ENCODE peak calls at places on chromosomes 2 and 18, in five cellular contexts. L, B, K, C and O are unnamed samples.

GRCh38 chr2:88903744-88904353 is 212.4 kb downstream of the RPIA start:
- DNase-seq in B (peak), L (no peak), K (no peak), C (peak), O (no peak)

GRCh38 chr2:149993316-149993715 is 405.7 kb upstream of the MMADHC start:
- DNase-seq in K (no peak), C (no peak), L (no peak), B (no peak), O (no peak)

GRCh38 chr2:106097370-106098000 is 96.6 kb downstream of the UXS1 start:
- DNase-seq in C (no peak), L (no peak), B (no peak), K (no peak), O (peak)

GRCh38 chr2:199861116-199861774 is 10.3 kb upstream of the FTCDNL1 start:
- DNase-seq in C (peak), K (no peak), B (peak), L (no peak), O (no peak)

GRCh38 chr2:73859721-73860586 is 31.2 kb downstream of the STAMBP start:
- DNase-seq in K (no peak), L (peak), C (peak), B (peak), O (no peak)

GRCh38 chr2:189092936-189093335 is 86.6 kb downstream of the COL5A2 start:
- DNase-seq in B (no peak), C (no peak), K (peak), L (peak), O (no peak)

GRCh38 chr2:54456526-54457325 is 599 bp downstream of the SPTBN1 start:
- DNase-seq in L (no peak), B (peak), K (no peak), C (no peak), O (peak)

GRCh38 chr2:10036095-10036879 is 7.1 kb upstream of the KLF11 start:
- DNase-seq in L (peak), K (no peak), B (peak), C (peak), O (no peak)

GRCh38 chr18:36066001-36066400 is 1.4 kb downstream of the RPRD1A start:
- DNase-seq in L (peak), K (no peak), B (peak), C (peak), O (no peak)

GRCh38 chr2:138321458-138321857 is 180.1 kb upstream of the SPOPL start:
- DNase-seq in K (no peak), L (no peak), C (no peak), B (peak), O (no peak)

GRCh38 chr2:150271952-150272351 is 215.5 kb downstream of the RND3 start:
- DNase-seq in L (peak), K (no peak), B (peak), C (peak), O (no peak)

GRCh38 chr2:196171946-196172345 is 568 bp upstream of the STK17B start:
- DNase-seq in B (no peak), L (no peak), C (no peak), K (no peak), O (no peak)

GRCh38 chr2:235418918-235419317 is 74.9 kb upstream of the AGAP1 start:
- DNase-seq in C (no peak), L (no peak), B (no peak), K (no peak), O (no peak)

GRCh38 chr2:2747797-2748301 is 416.8 kb upstream of the MYT1L start:
- DNase-seq in B (no peak), C (peak), K (no peak), L (no peak), O (no peak)

GRCh38 chr2:228446732-228447131 is 265.2 kb upstream of the SPHKAP start:
- DNase-seq in L (no peak), K (no peak), B (no peak), C (no peak), O (no peak)

GRCh38 chr18:33210575-33211189 is 229.8 kb downstream of the CCDC178 start:
- DNase-seq in C (peak), K (no peak), L (no peak), B (peak), O (no peak)

GRCh38 chr2:181189932-181190331 is 209.5 kb downstream of the UBE2E3 start:
- DNase-seq in L (no peak), B (peak), K (no peak), C (peak), O (no peak)

GRCh38 chr2:137975280-137976271 is 11.3 kb downstream of the HNMT start:
- DNase-seq in B (peak), C (peak), K (peak), L (no peak), O (no peak)

GRCh38 chr2:234978466-234979203 is 26.8 kb downstream of the SH3BP4 start:
- DNase-seq in K (peak), C (peak), L (no peak), B (peak), O (no peak)

GRCh38 chr18:53070706-53071105 is 730.7 kb downstream of the DCC start:
- DNase-seq in L (no peak), C (no peak), B (no peak), K (no peak), O (no peak)

GRCh38 chr2:27703638-27704341 is 40.1 kb downstream of the SLC4A1AP start:
- DNase-seq in C (peak), B (peak), L (peak), K (peak), O (peak)

GRCh38 chr2:123839326-123839725 is 185.8 kb upstream of the CNTNAP5 start:
- DNase-seq in L (no peak), C (peak), K (no peak), B (peak), O (no peak)

GRCh38 chr2:70094171-70094977 is 7.1 kb downstream of the PCBP1 start:
- DNase-seq in C (no peak), L (no peak), K (no peak), B (no peak), O (no peak)

GRCh38 chr2:212021947-212022346 is 516.7 kb downstream of the ERBB4 start:
- DNase-seq in L (peak), B (peak), C (peak), K (no peak), O (no peak)

GRCh38 chr18:6948238-6948637 is 169.4 kb downstream of the LAMA1 start:
- DNase-seq in K (peak), B (no peak), L (no peak), C (no peak), O (no peak)

GRCh38 chr2:192286093-192286701 is 91.5 kb upstream of the TMEFF2 start:
- DNase-seq in C (peak), K (no peak), L (peak), B (peak), O (no peak)

GRCh38 chr2:214358506-214358905 is 52.3 kb upstream of the VWC2L start:
- DNase-seq in K (no peak), B (no peak), L (no peak), C (no peak), O (no peak)

GRCh38 chr2:134124047-134124753 is 129.7 kb upstream of the MGAT5 start:
- DNase-seq in C (no peak), L (no peak), K (peak), B (no peak), O (no peak)

GRCh38 chr2:128311755-128312341 is 6.8 kb downstream of the HS6ST1 start:
- DNase-seq in C (no peak), L (no peak), B (no peak), K (peak), O (peak)

GRCh38 chr2:86357392-86357963 is 20.1 kb upstream of the REEP1 start:
- DNase-seq in B (no peak), C (no peak), K (no peak), L (no peak), O (no peak)

DNA sequence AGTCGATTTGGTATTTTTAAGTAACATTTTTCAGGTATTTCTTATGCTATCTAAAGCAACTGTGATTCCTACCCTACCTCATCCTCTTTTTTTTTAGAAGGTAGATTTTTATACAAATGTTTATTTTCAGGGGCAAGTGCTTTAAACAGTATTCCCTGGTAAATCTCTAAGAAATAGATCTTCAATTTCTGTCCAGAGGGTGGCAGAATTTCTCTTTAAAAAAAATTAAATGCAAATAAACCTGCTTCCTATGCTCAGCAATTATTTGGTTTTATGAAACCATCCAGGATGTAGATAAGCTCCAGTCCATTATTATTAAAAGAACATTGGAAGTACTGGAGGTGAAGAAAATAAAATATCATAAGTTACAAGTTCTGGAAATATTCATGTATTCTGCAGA is 191.9 kb downstream of the MYO3B start:
- DNase-seq in K (no peak), C (peak), L (no peak), B (peak), O (no peak)
- TF ChIP-seq CTCF in K (no peak), C (peak), L (peak), B (peak), O (peak)

GRCh38 chr2:15636972-15637785 is 45.5 kb downstream of the DDX1 start:
- DNase-seq in B (peak), C (peak), K (peak), L (peak), O (no peak)
- TF ChIP-seq CTCF in B (peak), C (peak), K (peak), L (peak), O (peak)

DNA sequence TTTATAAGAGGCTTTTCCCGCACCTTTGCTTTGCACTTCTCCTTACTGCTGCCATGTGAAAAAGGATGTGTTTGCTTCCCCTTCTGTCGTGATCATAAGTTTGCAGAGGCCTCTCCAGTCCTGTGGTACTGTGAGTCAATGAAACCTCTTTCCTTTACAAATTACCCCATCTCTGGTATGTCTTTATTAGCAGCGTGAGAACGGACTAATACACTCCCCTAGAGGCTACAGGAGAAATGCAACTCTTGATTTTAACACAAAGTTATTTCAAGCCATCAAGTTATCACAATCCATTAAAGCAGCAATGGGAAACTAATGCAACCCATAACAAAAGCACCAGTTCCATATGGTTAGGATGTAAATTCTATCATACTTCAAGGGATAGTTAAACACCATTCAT is 1378.8 kb upstream of the DDX18 start:
- DNase-seq in C (no peak), K (no peak), B (no peak), L (no peak), O (no peak)
- TF ChIP-seq CTCF in C (no peak), K (no peak), B (no peak), L (no peak), O (no peak)

DNA sequence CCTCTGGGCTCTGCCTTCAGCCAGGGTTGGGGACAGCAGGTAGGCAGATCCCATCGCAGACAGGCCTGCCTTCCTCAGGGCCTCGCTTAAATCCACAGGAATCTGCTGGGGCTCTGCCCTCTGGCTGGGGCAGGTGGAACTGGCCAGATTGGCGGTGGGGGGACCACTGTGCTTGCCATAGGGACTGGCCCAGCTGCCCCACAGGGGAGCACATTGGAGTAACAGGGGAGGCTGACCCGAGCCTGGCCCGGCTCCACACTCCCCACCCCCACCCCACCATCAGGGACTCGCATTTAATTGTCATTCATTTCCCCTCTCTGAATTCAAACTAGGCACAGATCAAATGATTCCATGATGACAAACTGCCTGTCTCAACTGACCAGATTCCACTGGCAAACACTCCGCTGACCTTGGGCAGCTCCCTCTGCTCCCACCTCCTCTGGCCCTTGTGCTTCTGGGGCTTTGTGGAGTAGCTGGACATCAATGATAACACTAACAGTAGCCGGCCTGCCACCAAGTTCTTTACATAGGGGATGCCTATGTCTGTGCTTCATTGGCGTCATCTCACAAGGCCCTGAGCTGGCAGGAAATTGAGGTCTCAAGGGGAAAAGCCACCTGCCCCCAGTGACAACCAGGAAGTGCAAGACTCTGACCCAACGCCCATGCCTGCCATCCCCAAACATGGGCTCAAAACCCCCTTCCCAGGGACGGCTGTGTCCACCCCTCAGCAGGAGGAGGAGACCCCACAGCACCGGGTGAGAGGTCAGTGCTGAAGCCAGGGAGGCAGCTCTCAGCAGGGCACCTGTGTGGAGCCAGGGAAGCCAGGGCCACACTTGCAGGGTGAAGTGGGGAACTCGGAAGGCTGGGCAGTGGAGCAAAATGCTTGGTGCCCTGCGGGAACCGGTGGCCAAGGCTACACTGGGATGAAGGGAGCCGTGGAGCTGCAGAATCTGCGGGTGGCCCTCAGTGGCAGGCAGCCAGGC is 2.1 kb upstream of the B3GNT7 start:
- DNase-seq in B (no peak), K (no peak), C (no peak), L (no peak), O (no peak)
- TF ChIP-seq CTCF in B (peak), K (no peak), C (peak), L (peak), O (no peak)

GRCh38 chr2:29014331-29014730 is 33.2 kb downstream of the TOGARAM2 start:
- DNase-seq in K (no peak), L (no peak), B (no peak), C (no peak), O (no peak)

GRCh38 chr2:29015701-29016470 is 34.8 kb downstream of the TOGARAM2 start:
- DNase-seq in C (no peak), L (no peak), B (no peak), K (no peak), O (no peak)

GRCh38 chr2:29016500-29016899 is 35.4 kb downstream of the TOGARAM2 start:
- DNase-seq in B (no peak), C (no peak), K (no peak), L (no peak), O (no peak)

GRCh38 chr2:29013046-29013780 is 32.1 kb downstream of the TOGARAM2 start:
- DNase-seq in C (no peak), B (peak), K (no peak), L (no peak), O (no peak)

GRCh38 chr2:29014811-29015414 is 33.8 kb downstream of the TOGARAM2 start:
- DNase-seq in B (peak), C (peak), L (no peak), K (peak), O (no peak)
- TF ChIP-seq CTCF in B (peak), C (peak), L (no peak), K (no peak), O (no peak)

DNA sequence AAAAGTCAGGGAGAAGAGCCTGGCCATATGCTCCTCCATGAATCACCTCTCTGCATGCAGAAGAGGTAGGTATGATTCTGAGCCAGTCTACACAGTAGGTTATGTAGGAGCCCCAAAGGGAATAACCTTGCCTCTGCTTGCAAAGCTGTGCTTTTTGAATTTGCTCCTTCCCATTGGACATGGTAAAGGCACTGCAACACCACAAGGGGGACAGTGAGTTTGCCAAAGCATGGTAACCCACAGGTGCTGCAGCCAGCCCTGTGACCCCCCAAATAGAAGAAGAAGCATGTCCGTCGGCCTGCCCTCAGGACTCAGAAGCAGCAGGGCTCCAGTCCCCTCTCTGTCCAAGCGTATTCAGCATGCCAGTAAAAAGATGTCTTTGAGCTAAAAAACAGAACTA is 51.0 kb upstream of the BCL2L11 start:
- DNase-seq in B (no peak), L (no peak), C (no peak), K (no peak), O (no peak)
- TF ChIP-seq CTCF in B (peak), L (no peak), C (peak), K (no peak), O (no peak)

GRCh38 chr18:50727721-50728470 is 91.9 kb downstream of the MRO start:
- DNase-seq in B (no peak), C (no peak), L (no peak), K (no peak), O (no peak)

GRCh38 chr18:50724631-50725235 is 95.1 kb downstream of the MRO start:
- DNase-seq in L (no peak), K (no peak), B (no peak), C (no peak), O (no peak)

GRCh38 chr18:50729986-50730385 is 89.8 kb downstream of the MRO start:
- DNase-seq in B (no peak), C (no peak), K (no peak), L (no peak), O (no peak)

GRCh38 chr18:50726960-50727589 is 92.7 kb downstream of the MRO start:
- DNase-seq in B (no peak), C (no peak), L (no peak), K (no peak), O (no peak)

DNA sequence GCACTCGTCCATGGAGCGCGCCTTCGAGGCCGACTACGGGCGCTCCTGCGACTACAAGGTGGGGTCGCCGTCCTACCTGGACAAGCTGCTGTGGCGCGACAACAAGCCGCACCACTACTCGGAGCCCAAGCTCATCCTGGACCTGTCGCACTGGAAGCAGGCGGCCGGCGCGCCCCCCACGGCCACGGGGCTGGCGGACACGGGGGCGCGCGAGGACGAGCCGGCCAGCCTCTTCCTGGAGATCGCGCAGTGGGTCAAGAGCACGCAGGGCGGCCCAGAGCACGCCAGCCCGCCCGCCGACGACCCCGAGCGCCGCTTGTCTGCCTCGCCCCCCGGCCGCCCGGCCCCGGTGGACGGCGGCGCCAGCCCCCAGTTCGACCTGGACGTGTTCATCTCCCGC is 90.5 kb downstream of the MRO start:
- DNase-seq in L (no peak), K (no peak), C (no peak), B (no peak), O (no peak)
- TF ChIP-seq CTCF in L (no peak), K (no peak), C (no peak), B (no peak), O (no peak)

DNA sequence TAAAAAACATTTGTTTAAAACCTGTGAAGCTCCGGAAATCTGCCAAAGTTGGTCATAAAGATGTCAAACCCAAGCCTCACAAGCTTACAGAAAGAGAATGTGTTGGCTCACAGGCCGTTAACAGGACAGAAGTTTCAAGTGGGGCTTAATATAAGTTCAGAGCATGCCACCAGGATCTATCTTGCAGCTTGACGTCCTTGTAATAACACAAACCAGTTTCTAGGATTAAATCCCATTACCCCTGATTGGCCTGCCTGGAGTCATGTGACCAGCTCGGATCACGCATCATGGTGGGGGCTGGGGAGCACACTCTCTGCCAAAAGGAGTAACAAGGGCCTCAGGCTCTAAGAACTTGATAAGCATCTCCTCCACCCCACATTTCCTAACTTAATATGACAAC is 38.9 kb upstream of the SCG2 start:
- DNase-seq in B (peak), K (no peak), C (peak), L (no peak), O (no peak)
- TF ChIP-seq CTCF in B (no peak), K (no peak), C (no peak), L (no peak), O (no peak)